ENCODE peak calls at places on chromosomes 3 and 15, in six cellular contexts. F, G, P, T, E and O are unnamed samples.
A peak's percentile ranks its signal among the peaks of the same experiment; 100 is the strongest.

GRCh38 chr3:9769426-9770275 is at the start of gene CAMK1:
- DNase-seq in P (peak; percentile 71), E (peak; percentile 56), G (peak; percentile 35), T (peak; percentile 33), F (peak; percentile 88), O (peak; percentile 87)

GRCh38 chr15:68413363-68414255 is 18.4 kb downstream of the ITGA11 start:
- DNase-seq in T (no peak), P (no peak), G (no peak), F (no peak), E (no peak), O (peak; percentile 37)

GRCh38 chr15:78810377-78811123 is 714 bp downstream of the ADAMTS7 start:
- DNase-seq in G (peak; percentile 9), T (peak; percentile 20), F (peak; percentile 77), E (peak; percentile 26), P (no peak), O (no peak)

GRCh38 chr3:188147782-188148181 is 6.2 kb upstream of the LPP start:
- DNase-seq in G (no peak), P (no peak), E (no peak), F (no peak), T (no peak), O (no peak)

GRCh38 chr3:107525101-107525953 is 2.6 kb downstream of the BBX start:
- DNase-seq in E (peak; percentile 28), F (peak; percentile 30), G (peak; percentile 55), P (peak; percentile 16), T (peak; percentile 18), O (peak; percentile 74)

GRCh38 chr3:190575441-190576190 is 61.7 kb downstream of the IL1RAP start:
- DNase-seq in G (no peak), P (no peak), E (no peak), F (no peak), T (no peak), O (no peak)

GRCh38 chr3:147699175-147699838 is 290.1 kb downstream of the ZIC1 start:
- DNase-seq in G (peak; percentile 79), P (no peak), F (no peak), E (peak; percentile 90), T (no peak), O (no peak)

GRCh38 chr15:74664028-74664616 is 31.7 kb downstream of the EDC3 start:
- DNase-seq in F (no peak), E (peak; percentile 23), P (no peak), G (no peak), T (no peak), O (no peak)

GRCh38 chr15:43517354-43518072 is at the start of gene MAP1A:
- DNase-seq in T (no peak), P (no peak), G (peak; percentile 40), E (peak; percentile 49), F (peak; percentile 85), O (no peak)

GRCh38 chr15:74543583-74543982 is 2.6 kb downstream of the ARID3B start:
- DNase-seq in F (no peak), T (peak; percentile 21), P (no peak), E (no peak), G (no peak), O (peak; percentile 78)

GRCh38 chr15:93333826-93334225 is 244.8 kb upstream of the RGMA start:
- DNase-seq in P (no peak), G (no peak), E (no peak), T (no peak), F (peak; percentile 9), O (no peak)

GRCh38 chr3:12501360-12502020 is 17.2 kb downstream of the TSEN2 start:
- DNase-seq in E (peak; percentile 90), T (no peak), G (no peak), F (peak; percentile 50), P (no peak), O (no peak)

GRCh38 chr15:73928241-73928579 is 1.9 kb downstream of the LOXL1 start:
- DNase-seq in F (no peak), G (no peak), T (no peak), P (no peak), E (no peak), O (no peak)

GRCh38 chr15:39631357-39631756 is 50.5 kb downstream of the THBS1 start:
- DNase-seq in G (peak; percentile 42), T (no peak), P (no peak), F (no peak), E (no peak), O (no peak)

GRCh38 chr15:77549552-77550274 is 83.0 kb downstream of the LINGO1 start:
- DNase-seq in T (no peak), G (no peak), E (no peak), F (no peak), P (no peak), O (no peak)

GRCh38 chr15:78938608-78939488 is 6.0 kb downstream of the CTSH start:
- DNase-seq in G (no peak), T (no peak), E (no peak), P (no peak), F (no peak), O (no peak)

GRCh38 chr3:123719785-123720531 is 135.1 kb upstream of the HACD2 start:
- DNase-seq in T (no peak), E (no peak), G (no peak), P (no peak), F (no peak), O (no peak)

GRCh38 chr15:78932216-78932808 is 12.5 kb downstream of the CTSH start:
- DNase-seq in F (no peak), T (no peak), E (no peak), P (no peak), G (no peak), O (no peak)

GRCh38 chr3:89948008-89948407 is 840.6 kb downstream of the EPHA3 start:
- DNase-seq in P (no peak), T (no peak), F (no peak), G (no peak), E (no peak), O (no peak)

GRCh38 chr3:47324278-47324865 is 41.6 kb downstream of the KLHL18 start:
- DNase-seq in T (peak; percentile 75), G (peak; percentile 71), P (peak; percentile 17), E (peak; percentile 74), F (peak; percentile 82), O (peak; percentile 72)

GRCh38 chr15:69272139-69272538 is 26.6 kb upstream of the PAQR5 start:
- DNase-seq in G (no peak), E (no peak), F (no peak), T (no peak), P (no peak), O (no peak)

GRCh38 chr15:58524247-58524646 is 92.5 kb downstream of the LIPC start:
- DNase-seq in E (no peak), G (no peak), P (no peak), F (no peak), T (no peak), O (no peak)

GRCh38 chr3:160870327-160870726 is 114.3 kb downstream of the PPM1L start:
- DNase-seq in G (no peak), F (peak; percentile 7), P (no peak), T (no peak), E (no peak), O (no peak)

GRCh38 chr3:170506556-170506955 is 79.3 kb downstream of the SLC7A14 start:
- DNase-seq in E (peak; percentile 56), P (no peak), T (peak; percentile 36), G (peak; percentile 41), F (peak; percentile 26), O (no peak)

GRCh38 chr3:45112939-45113338 is 33.2 kb downstream of the CDCP1 start:
- DNase-seq in F (no peak), P (no peak), G (no peak), E (peak; percentile 46), T (no peak), O (no peak)